ENCODE peak calls at places on chromosomes 7 and 10, in four cellular contexts. R is LoVo; C is HCT116; A is CD8-positive, alpha-beta memory T cell. Y is an unnamed sample.

GRCh38 chr7:152894295-152895170 is 135.0 kb downstream of the ACTR3B start:
- DNase-seq in A (no peak), C (no peak), R (peak), Y (no peak)

GRCh38 chr7:129146237-129146979 is 1.9 kb downstream of the TSPAN33 start:
- DNase-seq in A (no peak), R (no peak), C (no peak), Y (no peak)

GRCh38 chr7:30744075-30744417 is 7.9 kb upstream of the INMT start:
- DNase-seq in C (no peak), R (no peak), A (no peak), Y (no peak)

GRCh38 chr10:99966306-99966705 is 43.4 kb downstream of the DNMBP start:
- DNase-seq in C (peak), A (no peak), R (peak), Y (no peak)

GRCh38 chr10:79248341-79248931 is 98.8 kb upstream of the PPIF start:
- DNase-seq in C (no peak), R (no peak), A (no peak), Y (no peak)

GRCh38 chr7:55533050-55533728 is 39.1 kb downstream of the VOPP1 start:
- DNase-seq in R (peak), C (no peak), A (peak), Y (no peak)

GRCh38 chr10:24953350-24954074 is 1.1 kb upstream of the PRTFDC1 start:
- DNase-seq in C (no peak), A (no peak), R (no peak), Y (no peak)

GRCh38 chr7:11193131-11193867 is 219.6 kb downstream of the PHF14 start:
- DNase-seq in A (no peak), C (no peak), R (no peak), Y (no peak)

GRCh38 chr10:2201534-2202104 is 464.3 kb upstream of the ADARB2 start:
- DNase-seq in A (no peak), R (no peak), C (no peak), Y (no peak)

GRCh38 chr10:44983066-44983894 is 4.7 kb upstream of the DEPP1 start:
- DNase-seq in C (no peak), R (no peak), A (no peak), Y (peak)

GRCh38 chr10:51389415-51390342 is 309.7 kb downstream of the CSTF2T start:
- DNase-seq in R (peak), C (peak), A (peak), Y (no peak)

GRCh38 chr10:49038711-49039110 is 76.6 kb downstream of the VSTM4 start:
- DNase-seq in C (no peak), A (no peak), R (no peak), Y (no peak)

GRCh38 chr7:72924417-72924747 is 513 bp upstream of the POM121 start:
- DNase-seq in A (no peak), C (no peak), R (no peak), Y (no peak)

GRCh38 chr7:70612811-70613210 is 519.1 kb upstream of the GALNT17 start:
- DNase-seq in C (no peak), A (no peak), R (no peak), Y (no peak)

GRCh38 chr7:46315891-46316290 is 394.8 kb upstream of the IGFBP3 start:
- DNase-seq in C (no peak), A (no peak), R (no peak), Y (no peak)

GRCh38 chr7:5596046-5596895 is 172.6 kb upstream of the TNRC18 start:
- DNase-seq in C (peak), R (peak), A (peak), Y (peak)

GRCh38 chr7:87218941-87219544 is 489 bp downstream of the TMEM243 start:
- DNase-seq in A (peak), R (no peak), C (no peak), Y (peak)

GRCh38 chr10:7030134-7030855 is 380.5 kb downstream of the SFMBT2 start:
- DNase-seq in C (no peak), R (no peak), A (no peak), Y (no peak)

GRCh38 chr10:27794157-27794556 is 48.5 kb upstream of the MKX start:
- DNase-seq in C (no peak), A (no peak), R (no peak), Y (no peak)

GRCh38 chr10:97631098-97631497 is 2.2 kb downstream of the MORN4 start:
- DNase-seq in R (no peak), A (no peak), C (no peak), Y (no peak)

Y was measured in coronary artery.